ENCODE peak calls at places on chromosomes 11 and 22, in five cellular contexts. G is NCI-H1092; X is HT-29; Y is CD8-positive, alpha-beta memory T cell; M is heart right ventricle. F is an unnamed sample.

GRCh38 chr11:3984896-3985295 is 109.7 kb upstream of the RRM1 start:
- DNase-seq in G (no peak), X (no peak), Y (peak), M (no peak), F (no peak)

GRCh38 chr11:128488471-128488870 is 98.9 kb downstream of the ETS1 start:
- DNase-seq in G (no peak), X (no peak), Y (no peak), M (no peak), F (no peak)

GRCh38 chr11:65871811-65872548 is 620 bp downstream of the EFEMP2 start:
- DNase-seq in G (no peak), X (no peak), Y (no peak), M (no peak), F (no peak)

GRCh38 chr11:67441082-67441683 is 2.1 kb downstream of the CORO1B start:
- DNase-seq in G (no peak), X (no peak), Y (peak), M (no peak), F (no peak)

GRCh38 chr11:126334665-126335462 is 20.6 kb upstream of the ST3GAL4 start:
- DNase-seq in G (no peak), X (no peak), Y (no peak), M (no peak), F (no peak)

GRCh38 chr11:9001736-9002135 is 2.1 kb downstream of the NRIP3 start:
- DNase-seq in G (no peak), X (no peak), Y (no peak), M (no peak), F (no peak)

GRCh38 chr11:44305643-44306468 is 4.1 kb downstream of the ALX4 start:
- DNase-seq in G (no peak), X (no peak), Y (no peak), M (no peak), F (no peak)

GRCh38 chr11:59755701-59756495 is 722 bp downstream of the STX3 start:
- DNase-seq in G (no peak), X (peak), Y (no peak), M (peak), F (peak)

GRCh38 chr11:115222218-115222862 is 281.9 kb downstream of the CADM1 start:
- DNase-seq in G (no peak), X (no peak), Y (no peak), M (no peak), F (no peak)

GRCh38 chr11:69702769-69703510 is 882 bp downstream of the FGF19 start:
- DNase-seq in G (no peak), X (no peak), Y (no peak), M (no peak), F (no peak)

GRCh38 chr11:65417221-65417701 is 5.3 kb upstream of the NEAT1 start:
- DNase-seq in G (no peak), X (peak), Y (peak), M (peak), F (no peak)

GRCh38 chr22:36302439-36303114 is 49.6 kb downstream of the APOL1 start:
- DNase-seq in G (no peak), X (no peak), Y (no peak), M (no peak), F (no peak)

GRCh38 chr11:65658174-65659021 is 4.3 kb downstream of the RELA start:
- DNase-seq in G (no peak), X (no peak), Y (no peak), M (no peak), F (no peak)

GRCh38 chr11:125768256-125769046 is 10.2 kb downstream of the PATE2 start:
- DNase-seq in G (no peak), X (no peak), Y (no peak), M (no peak), F (no peak)

GRCh38 chr22:44538071-44538470 is 40.0 kb upstream of the RTL6 start:
- DNase-seq in G (no peak), X (no peak), Y (no peak), M (no peak), F (no peak)

GRCh38 chr11:44619931-44620725 is 54.7 kb downstream of the CD82 start:
- DNase-seq in G (no peak), X (no peak), Y (no peak), M (peak), F (no peak)

GRCh38 chr11:96263361-96263763 is 79.6 kb downstream of the MAML2 start:
- DNase-seq in G (no peak), X (no peak), Y (no peak), M (no peak), F (no peak)

GRCh38 chr22:28594784-28595324 is 84.8 kb downstream of the TTC28 start:
- DNase-seq in G (peak), X (peak), Y (peak), M (no peak), F (no peak)

GRCh38 chr22:26845016-26845728 is 187.8 kb downstream of the MIAT start:
- DNase-seq in G (peak), X (no peak), Y (no peak), M (no peak), F (no peak)

F was measured in activated gamma-delta T cell.